ENCODE peak calls at places on chromosomes 5 and 9, in eight cellular contexts. One of them, this sample, is unnamed.

GRCh38 chr9:126404459-126404858 is 77.8 kb downstream of the MVB12B start:
- DNase-seq in choroid plexus epithelial cell: no peak
- DNase-seq in T1000: no peak
- DNase-seq in H1: no peak
- DNase-seq in NCI-H2081: no peak
- DNase-seq in neuronal stem cell: no peak
- DNase-seq in neural progenitor cell: no peak
- DNase-seq in mucosa of descending colon: no peak
- DNase-seq in this sample: no peak

GRCh38 chr9:117917873-117918272 is 213.7 kb downstream of the TLR4 start:
- DNase-seq in choroid plexus epithelial cell: no peak
- DNase-seq in T1000: no peak
- DNase-seq in H1: no peak
- DNase-seq in NCI-H2081: peak; percentile 16
- DNase-seq in neuronal stem cell: no peak
- DNase-seq in neural progenitor cell: no peak
- DNase-seq in mucosa of descending colon: no peak
- DNase-seq in this sample: no peak

GRCh38 chr9:131739988-131740648 is at the start of gene RAPGEF1:
- DNase-seq in choroid plexus epithelial cell: no peak
- DNase-seq in T1000: peak; percentile 68
- DNase-seq in H1: no peak
- DNase-seq in NCI-H2081: peak; percentile 46
- DNase-seq in neuronal stem cell: peak; percentile 47
- DNase-seq in neural progenitor cell: peak; percentile 84
- DNase-seq in mucosa of descending colon: peak; percentile 88
- DNase-seq in this sample: no peak

GRCh38 chr5:10317825-10318682 is 10.4 kb upstream of the CMBL start:
- DNase-seq in choroid plexus epithelial cell: no peak
- DNase-seq in T1000: no peak
- DNase-seq in H1: no peak
- DNase-seq in NCI-H2081: no peak
- DNase-seq in neuronal stem cell: no peak
- DNase-seq in neural progenitor cell: no peak
- DNase-seq in mucosa of descending colon: no peak
- DNase-seq in this sample: no peak

GRCh38 chr5:39206630-39207319 is 12.6 kb downstream of the FYB1 start:
- DNase-seq in choroid plexus epithelial cell: no peak
- DNase-seq in T1000: no peak
- DNase-seq in H1: no peak
- DNase-seq in NCI-H2081: no peak
- DNase-seq in neuronal stem cell: no peak
- DNase-seq in neural progenitor cell: no peak
- DNase-seq in mucosa of descending colon: no peak
- DNase-seq in this sample: no peak

GRCh38 chr9:113955076-113955752 is 79.1 kb downstream of the ZNF618 start:
- DNase-seq in choroid plexus epithelial cell: peak; percentile 93
- DNase-seq in T1000: no peak
- DNase-seq in H1: no peak
- DNase-seq in NCI-H2081: no peak
- DNase-seq in neuronal stem cell: no peak
- DNase-seq in neural progenitor cell: no peak
- DNase-seq in mucosa of descending colon: no peak
- DNase-seq in this sample: no peak

GRCh38 chr9:14423816-14424261 is 109.9 kb upstream of the NFIB start:
- DNase-seq in choroid plexus epithelial cell: peak; percentile 74
- DNase-seq in T1000: no peak
- DNase-seq in H1: no peak
- DNase-seq in NCI-H2081: no peak
- DNase-seq in neuronal stem cell: no peak
- DNase-seq in neural progenitor cell: no peak
- DNase-seq in mucosa of descending colon: no peak
- DNase-seq in this sample: no peak

GRCh38 chr9:26540094-26540493 is 352.5 kb downstream of the CAAP1 start:
- DNase-seq in choroid plexus epithelial cell: no peak
- DNase-seq in T1000: no peak
- DNase-seq in H1: no peak
- DNase-seq in NCI-H2081: no peak
- DNase-seq in neuronal stem cell: no peak
- DNase-seq in neural progenitor cell: no peak
- DNase-seq in mucosa of descending colon: no peak
- DNase-seq in this sample: no peak

GRCh38 chr9:33818832-33819500 is 2.0 kb downstream of the UBE2R2 start:
- DNase-seq in choroid plexus epithelial cell: peak; percentile 33
- DNase-seq in T1000: no peak
- DNase-seq in H1: no peak
- DNase-seq in NCI-H2081: no peak
- DNase-seq in neuronal stem cell: no peak
- DNase-seq in neural progenitor cell: no peak
- DNase-seq in mucosa of descending colon: no peak
- DNase-seq in this sample: no peak

GRCh38 chr9:4875559-4875958 is 82.8 kb downstream of the RCL1 start:
- DNase-seq in choroid plexus epithelial cell: no peak
- DNase-seq in T1000: no peak
- DNase-seq in H1: no peak
- DNase-seq in NCI-H2081: no peak
- DNase-seq in neuronal stem cell: no peak
- DNase-seq in neural progenitor cell: no peak
- DNase-seq in mucosa of descending colon: no peak
- DNase-seq in this sample: no peak

GRCh38 chr9:114431003-114431402 is 43.2 kb upstream of the AKNA start:
- DNase-seq in choroid plexus epithelial cell: no peak
- DNase-seq in T1000: no peak
- DNase-seq in H1: no peak
- DNase-seq in NCI-H2081: no peak
- DNase-seq in neuronal stem cell: no peak
- DNase-seq in neural progenitor cell: no peak
- DNase-seq in mucosa of descending colon: no peak
- DNase-seq in this sample: no peak

GRCh38 chr5:14029185-14029584 is 84.7 kb upstream of the DNAH5 start:
- DNase-seq in choroid plexus epithelial cell: no peak
- DNase-seq in T1000: no peak
- DNase-seq in H1: no peak
- DNase-seq in NCI-H2081: peak; percentile 80
- DNase-seq in neuronal stem cell: no peak
- DNase-seq in neural progenitor cell: no peak
- DNase-seq in mucosa of descending colon: no peak
- DNase-seq in this sample: no peak

GRCh38 chr5:125597338-125597737 is 825.9 kb upstream of the GRAMD2B start:
- DNase-seq in choroid plexus epithelial cell: peak; percentile 41
- DNase-seq in T1000: no peak
- DNase-seq in H1: no peak
- DNase-seq in NCI-H2081: no peak
- DNase-seq in neuronal stem cell: no peak
- DNase-seq in neural progenitor cell: no peak
- DNase-seq in mucosa of descending colon: no peak
- DNase-seq in this sample: no peak

GRCh38 chr5:1879292-1880263 is 3.1 kb downstream of the IRX4 start:
- DNase-seq in choroid plexus epithelial cell: no peak
- DNase-seq in T1000: no peak
- DNase-seq in H1: no peak
- DNase-seq in NCI-H2081: no peak
- DNase-seq in neuronal stem cell: no peak
- DNase-seq in neural progenitor cell: peak; percentile 24
- DNase-seq in mucosa of descending colon: no peak
- DNase-seq in this sample: no peak

This sample was measured in iPS DF 6.9.